ENCODE peak calls at places on chromosomes 13 and 19, in eight cellular contexts. One of them, this sample, is unnamed.

GRCh38 chr19:33638167-33639033 is 16.6 kb downstream of the CHST8 start:
- DNase-seq in A549: no peak
- DNase-seq in SK-N-SH: no peak
- DNase-seq in HepG2: no peak
- DNase-seq in upper lobe of left lung: no peak
- DNase-seq in ovary: no peak
- DNase-seq in GM12878: no peak
- DNase-seq in transverse colon: no peak
- DNase-seq in this sample: no peak

GRCh38 chr13:44058586-44059238 is 179.0 kb downstream of the LACC1 start:
- DNase-seq in A549: no peak
- DNase-seq in SK-N-SH: no peak
- DNase-seq in HepG2: no peak
- DNase-seq in upper lobe of left lung: no peak
- DNase-seq in ovary: no peak
- DNase-seq in GM12878: no peak
- DNase-seq in transverse colon: no peak
- DNase-seq in this sample: no peak

GRCh38 chr19:48433337-48433736 is 12.4 kb upstream of the GRWD1 start:
- DNase-seq in A549: no peak
- DNase-seq in SK-N-SH: no peak
- DNase-seq in HepG2: no peak
- DNase-seq in upper lobe of left lung: no peak
- DNase-seq in ovary: no peak
- DNase-seq in GM12878: no peak
- DNase-seq in transverse colon: no peak
- DNase-seq in this sample: no peak

GRCh38 chr19:52662631-52663030 is 24.5 kb upstream of the ZNF83 start:
- DNase-seq in A549: no peak
- DNase-seq in SK-N-SH: no peak
- DNase-seq in HepG2: no peak
- DNase-seq in upper lobe of left lung: no peak
- DNase-seq in ovary: no peak
- DNase-seq in GM12878: no peak
- DNase-seq in transverse colon: no peak
- DNase-seq in this sample: no peak

GRCh38 chr19:13150919-13151604 is 851 bp downstream of the IER2 start:
- DNase-seq in A549: no peak
- DNase-seq in SK-N-SH: no peak
- DNase-seq in HepG2: no peak
- DNase-seq in upper lobe of left lung: peak; percentile 73
- DNase-seq in ovary: peak; percentile 69
- DNase-seq in GM12878: no peak
- DNase-seq in transverse colon: no peak
- DNase-seq in this sample: no peak

GRCh38 chr13:98476538-98476966 is 100.4 kb downstream of the STK24 start:
- DNase-seq in A549: no peak
- DNase-seq in SK-N-SH: no peak
- DNase-seq in HepG2: no peak
- DNase-seq in upper lobe of left lung: no peak
- DNase-seq in ovary: no peak
- DNase-seq in GM12878: peak; percentile 90
- DNase-seq in transverse colon: peak; percentile 74
- DNase-seq in this sample: peak; percentile 66

GRCh38 chr19:17255150-17255621 is 9.4 kb downstream of the USHBP1 start:
- DNase-seq in A549: no peak
- DNase-seq in SK-N-SH: no peak
- DNase-seq in HepG2: peak; percentile 75
- DNase-seq in upper lobe of left lung: peak; percentile 76
- DNase-seq in ovary: no peak
- DNase-seq in GM12878: no peak
- DNase-seq in transverse colon: no peak
- DNase-seq in this sample: no peak

GRCh38 chr19:33064117-33064777 is 441 bp downstream of the RHPN2 start:
- DNase-seq in A549: no peak
- DNase-seq in SK-N-SH: peak; percentile 84
- DNase-seq in HepG2: no peak
- DNase-seq in upper lobe of left lung: peak; percentile 90
- DNase-seq in ovary: no peak
- DNase-seq in GM12878: no peak
- DNase-seq in transverse colon: peak; percentile 64
- DNase-seq in this sample: peak; percentile 71

GRCh38 chr19:48481191-48481500 is 12.0 kb downstream of the CYTH2 start:
- DNase-seq in A549: no peak
- DNase-seq in SK-N-SH: no peak
- DNase-seq in HepG2: no peak
- DNase-seq in upper lobe of left lung: no peak
- DNase-seq in ovary: no peak
- DNase-seq in GM12878: no peak
- DNase-seq in transverse colon: no peak
- DNase-seq in this sample: no peak

GRCh38 chr19:10113592-10113963 is 2.1 kb downstream of the P2RY11 start:
- DNase-seq in A549: no peak
- DNase-seq in SK-N-SH: peak; percentile 47
- DNase-seq in HepG2: no peak
- DNase-seq in upper lobe of left lung: no peak
- DNase-seq in ovary: no peak
- DNase-seq in GM12878: no peak
- DNase-seq in transverse colon: no peak
- DNase-seq in this sample: no peak

GRCh38 chr13:80144493-80144892 is 196.4 kb downstream of the SPRY2 start:
- DNase-seq in A549: no peak
- DNase-seq in SK-N-SH: no peak
- DNase-seq in HepG2: no peak
- DNase-seq in upper lobe of left lung: no peak
- DNase-seq in ovary: no peak
- DNase-seq in GM12878: no peak
- DNase-seq in transverse colon: no peak
- DNase-seq in this sample: no peak

GRCh38 chr13:107450931-107451330 is 764.4 kb downstream of the LIG4 start:
- DNase-seq in A549: no peak
- DNase-seq in SK-N-SH: no peak
- DNase-seq in HepG2: no peak
- DNase-seq in upper lobe of left lung: peak; percentile 5
- DNase-seq in ovary: no peak
- DNase-seq in GM12878: no peak
- DNase-seq in transverse colon: no peak
- DNase-seq in this sample: no peak

GRCh38 chr13:110276553-110276950 is 30.4 kb downstream of the COL4A1 start:
- DNase-seq in A549: no peak
- DNase-seq in SK-N-SH: no peak
- DNase-seq in HepG2: no peak
- DNase-seq in upper lobe of left lung: no peak
- DNase-seq in ovary: no peak
- DNase-seq in GM12878: no peak
- DNase-seq in transverse colon: no peak
- DNase-seq in this sample: no peak

GRCh38 chr13:39935155-39935554 is 279.7 kb downstream of the COG6 start:
- DNase-seq in A549: no peak
- DNase-seq in SK-N-SH: no peak
- DNase-seq in HepG2: no peak
- DNase-seq in upper lobe of left lung: no peak
- DNase-seq in ovary: no peak
- DNase-seq in GM12878: no peak
- DNase-seq in transverse colon: no peak
- DNase-seq in this sample: no peak

GRCh38 chr19:56088454-56089215 is 32.5 kb downstream of the ZNF787 start:
- DNase-seq in A549: no peak
- DNase-seq in SK-N-SH: no peak
- DNase-seq in HepG2: no peak
- DNase-seq in upper lobe of left lung: peak; percentile 85
- DNase-seq in ovary: peak; percentile 20
- DNase-seq in GM12878: no peak
- DNase-seq in transverse colon: no peak
- DNase-seq in this sample: no peak

GRCh38 chr19:8640402-8641004 is 10.1 kb downstream of the NFILZ start:
- DNase-seq in A549: peak; percentile 76
- DNase-seq in SK-N-SH: no peak
- DNase-seq in HepG2: peak; percentile 88
- DNase-seq in upper lobe of left lung: no peak
- DNase-seq in ovary: no peak
- DNase-seq in GM12878: no peak
- DNase-seq in transverse colon: peak; percentile 36
- DNase-seq in this sample: peak; percentile 34

GRCh38 chr13:75123428-75123827 is 358.5 kb downstream of the TBC1D4 start:
- DNase-seq in A549: no peak
- DNase-seq in SK-N-SH: no peak
- DNase-seq in HepG2: no peak
- DNase-seq in upper lobe of left lung: no peak
- DNase-seq in ovary: no peak
- DNase-seq in GM12878: no peak
- DNase-seq in transverse colon: no peak
- DNase-seq in this sample: no peak

GRCh38 chr19:18629166-18630088 is 7.4 kb upstream of the KLHL26 start:
- DNase-seq in A549: no peak
- DNase-seq in SK-N-SH: no peak
- DNase-seq in HepG2: no peak
- DNase-seq in upper lobe of left lung: no peak
- DNase-seq in ovary: no peak
- DNase-seq in GM12878: no peak
- DNase-seq in transverse colon: no peak
- DNase-seq in this sample: no peak

GRCh38 chr13:110006304-110006703 is 219.9 kb upstream of the IRS2 start:
- DNase-seq in A549: no peak
- DNase-seq in SK-N-SH: no peak
- DNase-seq in HepG2: no peak
- DNase-seq in upper lobe of left lung: no peak
- DNase-seq in ovary: no peak
- DNase-seq in GM12878: no peak
- DNase-seq in transverse colon: no peak
- DNase-seq in this sample: no peak

GRCh38 chr19:17405250-17406038 is at the start of gene BST2:
- DNase-seq in A549: no peak
- DNase-seq in SK-N-SH: peak; percentile 39
- DNase-seq in HepG2: peak; percentile 93
- DNase-seq in upper lobe of left lung: peak; percentile 56
- DNase-seq in ovary: peak; percentile 89
- DNase-seq in GM12878: peak; percentile 87
- DNase-seq in transverse colon: peak; percentile 51
- DNase-seq in this sample: peak; percentile 64

GRCh38 chr19:49681830-49682229 is 4.8 kb downstream of the PRMT1 start:
- DNase-seq in A549: no peak
- DNase-seq in SK-N-SH: no peak
- DNase-seq in HepG2: no peak
- DNase-seq in upper lobe of left lung: peak; percentile 78
- DNase-seq in ovary: peak; percentile 38
- DNase-seq in GM12878: no peak
- DNase-seq in transverse colon: no peak
- DNase-seq in this sample: no peak

DNA sequence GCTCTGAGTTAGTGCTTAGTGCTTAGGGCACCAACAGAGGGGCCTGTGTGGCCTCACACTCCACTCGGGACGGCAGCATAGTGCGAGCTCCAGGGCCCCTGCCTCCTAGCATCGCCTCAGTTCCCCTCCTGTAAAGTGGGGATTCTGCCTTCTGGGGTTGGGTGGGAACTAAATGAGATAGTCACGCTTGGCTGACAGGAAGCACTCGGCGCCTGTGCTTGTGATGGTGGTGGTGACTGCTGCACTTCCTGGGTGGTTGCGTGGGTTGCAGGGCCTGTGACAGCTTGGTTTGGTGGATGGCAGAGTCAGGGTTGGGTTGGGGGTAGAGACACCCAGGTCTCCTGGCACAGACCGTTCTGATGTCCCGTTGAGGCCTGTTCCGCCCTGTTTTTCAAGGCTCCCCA is 7.7 kb downstream of the PLEKHF1 start:
- DNase-seq in A549: no peak
- DNase-seq in SK-N-SH: no peak
- DNase-seq in HepG2: no peak
- DNase-seq in upper lobe of left lung: no peak
- DNase-seq in ovary: no peak
- DNase-seq in GM12878: peak; percentile 69
- DNase-seq in transverse colon: peak; percentile 63
- DNase-seq in this sample: peak; percentile 41
- H3K4me1 ChIP-seq in A549: peaks cover 6% of the 10 kb centered on the region
- H3K4me1 ChIP-seq in SK-N-SH: peaks cover 2% of the 10 kb centered on the region
- H3K4me1 ChIP-seq in HepG2: peaks cover 39% of the 10 kb centered on the region
- H3K4me1 ChIP-seq in upper lobe of left lung: peaks cover 43% of the 10 kb centered on the region
- H3K4me1 ChIP-seq in ovary: no peaks in the 10 kb centered on the region
- H3K4me1 ChIP-seq in GM12878: peaks cover 53% of the 10 kb centered on the region
- H3K4me1 ChIP-seq in transverse colon: peaks cover 19% of the 10 kb centered on the region
- H3K4me1 ChIP-seq in this sample: peaks cover 41% of the 10 kb centered on the region

GRCh38 chr13:108586826-108587225 is 42.6 kb upstream of the MYO16 start:
- DNase-seq in A549: no peak
- DNase-seq in SK-N-SH: no peak
- DNase-seq in HepG2: no peak
- DNase-seq in upper lobe of left lung: no peak
- DNase-seq in ovary: no peak
- DNase-seq in GM12878: no peak
- DNase-seq in transverse colon: no peak
- DNase-seq in this sample: no peak
- TF ChIP-seq EP300 in A549: no peak
- TF ChIP-seq EP300 in SK-N-SH: no peak
- TF ChIP-seq EP300 in HepG2: no peak
- TF ChIP-seq EP300 in upper lobe of left lung: no peak
- TF ChIP-seq EP300 in ovary: no peak
- TF ChIP-seq EP300 in GM12878: no peak
- TF ChIP-seq EP300 in transverse colon: no peak
- TF ChIP-seq EP300 in this sample: no peak

GRCh38 chr13:82713681-82714405 is 1168.4 kb downstream of the SLITRK1 start:
- DNase-seq in A549: no peak
- DNase-seq in SK-N-SH: no peak
- DNase-seq in HepG2: no peak
- DNase-seq in upper lobe of left lung: no peak
- DNase-seq in ovary: no peak
- DNase-seq in GM12878: no peak
- DNase-seq in transverse colon: no peak
- DNase-seq in this sample: no peak
- H3K4me1 ChIP-seq in A549: no peaks in the 10 kb centered on the region
- H3K4me1 ChIP-seq in SK-N-SH: no peaks in the 10 kb centered on the region
- H3K4me1 ChIP-seq in HepG2: no peaks in the 10 kb centered on the region
- H3K4me1 ChIP-seq in upper lobe of left lung: no peaks in the 10 kb centered on the region
- H3K4me1 ChIP-seq in ovary: no peaks in the 10 kb centered on the region
- H3K4me1 ChIP-seq in GM12878: no peaks in the 10 kb centered on the region
- H3K4me1 ChIP-seq in transverse colon: no peaks in the 10 kb centered on the region
- H3K4me1 ChIP-seq in this sample: no peaks in the 10 kb centered on the region

DNA sequence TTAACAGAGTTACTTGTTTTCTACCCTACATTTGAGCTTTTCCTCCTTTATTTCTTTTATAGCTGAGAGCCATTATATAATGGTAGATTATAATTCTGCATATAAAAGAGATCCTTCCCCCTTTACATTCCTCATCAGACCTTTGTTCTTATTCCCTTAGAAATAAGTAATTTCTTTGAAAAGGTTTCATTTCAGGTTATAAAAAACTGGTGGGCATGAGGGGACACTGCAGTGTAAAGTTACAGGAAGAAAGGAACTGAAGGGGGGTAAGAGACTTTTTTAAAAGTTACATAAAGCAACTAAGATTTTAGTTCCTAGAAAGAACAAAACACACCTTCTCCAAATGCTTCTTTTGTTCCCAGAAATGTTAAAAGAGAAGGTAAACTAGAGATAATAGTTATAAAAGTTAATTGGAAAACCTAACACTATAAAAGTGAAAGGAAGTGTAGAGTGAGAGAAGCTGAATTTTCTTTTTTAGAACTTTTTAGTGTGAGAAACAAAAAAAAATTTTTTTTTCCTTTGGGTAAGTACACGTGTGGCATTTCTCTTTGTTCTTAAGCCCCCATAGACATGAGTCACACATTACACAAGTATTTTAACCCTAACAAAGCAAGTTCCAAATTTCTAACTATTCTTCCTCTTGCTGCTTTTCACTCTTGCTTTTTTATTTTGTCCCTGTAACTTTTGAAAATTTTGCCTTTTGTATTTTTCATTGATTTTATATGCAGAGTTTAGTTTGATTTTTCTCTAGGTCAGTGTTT is 106.4 kb upstream of the MLNR start:
- DNase-seq in A549: no peak
- DNase-seq in SK-N-SH: no peak
- DNase-seq in HepG2: peak; percentile 22
- DNase-seq in upper lobe of left lung: no peak
- DNase-seq in ovary: no peak
- DNase-seq in GM12878: no peak
- DNase-seq in transverse colon: no peak
- DNase-seq in this sample: no peak
- TF ChIP-seq EP300 in A549: no peak
- TF ChIP-seq EP300 in SK-N-SH: no peak
- TF ChIP-seq EP300 in HepG2: no peak
- TF ChIP-seq EP300 in upper lobe of left lung: no peak
- TF ChIP-seq EP300 in ovary: no peak
- TF ChIP-seq EP300 in GM12878: no peak
- TF ChIP-seq EP300 in transverse colon: no peak
- TF ChIP-seq EP300 in this sample: no peak

This sample was measured in stomach.